ENCODE peak calls at places on chromosomes 4 and X, in seven cellular contexts. One of them, this sample, is unnamed.

GRCh38 chrX:22314211-22314610 is 41.5 kb downstream of the CBLL2 start:
- DNase-seq in progenitor cell of endocrine pancreas: no peak
- DNase-seq in HFF-Myc: no peak
- DNase-seq in stimulated activated CD8-positive, alpha-beta memory T cell treated with anti-CD3 and anti-CD28 coated beads, Interleukin-12 subunit alpha, Interleukin-12 subunit beta, amount 100 ng/mL, for 4 hours: no peak
- DNase-seq in Panc1: no peak
- DNase-seq in stromal cell of bone marrow: no peak
- DNase-seq in NCI-H2081: no peak
- DNase-seq in this sample: no peak

GRCh38 chr4:1035510-1035909 is 24.1 kb downstream of the FGFRL1 start:
- DNase-seq in progenitor cell of endocrine pancreas: no peak
- DNase-seq in HFF-Myc: no peak
- DNase-seq in stimulated activated CD8-positive, alpha-beta memory T cell treated with anti-CD3 and anti-CD28 coated beads, Interleukin-12 subunit alpha, Interleukin-12 subunit beta, amount 100 ng/mL, for 4 hours: no peak
- DNase-seq in Panc1: no peak
- DNase-seq in stromal cell of bone marrow: no peak
- DNase-seq in NCI-H2081: no peak
- DNase-seq in this sample: no peak

GRCh38 chrX:83829874-83830273 is 31.1 kb upstream of the CYLC1 start:
- DNase-seq in progenitor cell of endocrine pancreas: no peak
- DNase-seq in HFF-Myc: no peak
- DNase-seq in stimulated activated CD8-positive, alpha-beta memory T cell treated with anti-CD3 and anti-CD28 coated beads, Interleukin-12 subunit alpha, Interleukin-12 subunit beta, amount 100 ng/mL, for 4 hours: no peak
- DNase-seq in Panc1: no peak
- DNase-seq in stromal cell of bone marrow: no peak
- DNase-seq in NCI-H2081: no peak
- DNase-seq in this sample: no peak

GRCh38 chr4:100849319-100849718 is 331.5 kb upstream of the EMCN start:
- DNase-seq in progenitor cell of endocrine pancreas: no peak
- DNase-seq in HFF-Myc: no peak
- DNase-seq in stimulated activated CD8-positive, alpha-beta memory T cell treated with anti-CD3 and anti-CD28 coated beads, Interleukin-12 subunit alpha, Interleukin-12 subunit beta, amount 100 ng/mL, for 4 hours: no peak
- DNase-seq in Panc1: no peak
- DNase-seq in stromal cell of bone marrow: no peak
- DNase-seq in NCI-H2081: no peak
- DNase-seq in this sample: no peak

GRCh38 chr4:138090145-138090917 is 151.8 kb downstream of the SLC7A11 start:
- DNase-seq in progenitor cell of endocrine pancreas: peak; percentile 52
- DNase-seq in HFF-Myc: peak; percentile 85
- DNase-seq in stimulated activated CD8-positive, alpha-beta memory T cell treated with anti-CD3 and anti-CD28 coated beads, Interleukin-12 subunit alpha, Interleukin-12 subunit beta, amount 100 ng/mL, for 4 hours: no peak
- DNase-seq in Panc1: peak; percentile 54
- DNase-seq in stromal cell of bone marrow: peak; percentile 67
- DNase-seq in NCI-H2081: peak; percentile 61
- DNase-seq in this sample: peak; percentile 83

GRCh38 chr4:177177446-177178160 is 132.1 kb upstream of the NEIL3 start:
- DNase-seq in progenitor cell of endocrine pancreas: no peak
- DNase-seq in HFF-Myc: no peak
- DNase-seq in stimulated activated CD8-positive, alpha-beta memory T cell treated with anti-CD3 and anti-CD28 coated beads, Interleukin-12 subunit alpha, Interleukin-12 subunit beta, amount 100 ng/mL, for 4 hours: no peak
- DNase-seq in Panc1: no peak
- DNase-seq in stromal cell of bone marrow: peak; percentile 51
- DNase-seq in NCI-H2081: no peak
- DNase-seq in this sample: no peak

GRCh38 chrX:21838937-21839333 is 482 bp upstream of the MBTPS2 start:
- DNase-seq in progenitor cell of endocrine pancreas: no peak
- DNase-seq in HFF-Myc: no peak
- DNase-seq in stimulated activated CD8-positive, alpha-beta memory T cell treated with anti-CD3 and anti-CD28 coated beads, Interleukin-12 subunit alpha, Interleukin-12 subunit beta, amount 100 ng/mL, for 4 hours: no peak
- DNase-seq in Panc1: no peak
- DNase-seq in stromal cell of bone marrow: peak; percentile 3
- DNase-seq in NCI-H2081: no peak
- DNase-seq in this sample: no peak

GRCh38 chr4:184400375-184400870 is 73.9 kb downstream of the IRF2 start:
- DNase-seq in progenitor cell of endocrine pancreas: no peak
- DNase-seq in HFF-Myc: peak; percentile 48
- DNase-seq in stimulated activated CD8-positive, alpha-beta memory T cell treated with anti-CD3 and anti-CD28 coated beads, Interleukin-12 subunit alpha, Interleukin-12 subunit beta, amount 100 ng/mL, for 4 hours: no peak
- DNase-seq in Panc1: peak; percentile 60
- DNase-seq in stromal cell of bone marrow: peak; percentile 97
- DNase-seq in NCI-H2081: no peak
- DNase-seq in this sample: no peak

GRCh38 chr4:41454393-41454792 is 83.6 kb upstream of the LIMCH1 start:
- DNase-seq in progenitor cell of endocrine pancreas: no peak
- DNase-seq in HFF-Myc: no peak
- DNase-seq in stimulated activated CD8-positive, alpha-beta memory T cell treated with anti-CD3 and anti-CD28 coated beads, Interleukin-12 subunit alpha, Interleukin-12 subunit beta, amount 100 ng/mL, for 4 hours: no peak
- DNase-seq in Panc1: no peak
- DNase-seq in stromal cell of bone marrow: no peak
- DNase-seq in NCI-H2081: no peak
- DNase-seq in this sample: no peak

GRCh38 chr4:64799751-64800150 is 390.5 kb upstream of the TECRL start:
- DNase-seq in progenitor cell of endocrine pancreas: no peak
- DNase-seq in HFF-Myc: no peak
- DNase-seq in stimulated activated CD8-positive, alpha-beta memory T cell treated with anti-CD3 and anti-CD28 coated beads, Interleukin-12 subunit alpha, Interleukin-12 subunit beta, amount 100 ng/mL, for 4 hours: no peak
- DNase-seq in Panc1: no peak
- DNase-seq in stromal cell of bone marrow: no peak
- DNase-seq in NCI-H2081: no peak
- DNase-seq in this sample: no peak

GRCh38 chr4:183350317-183351071 is 28.3 kb upstream of the CLDN24 start:
- DNase-seq in progenitor cell of endocrine pancreas: no peak
- DNase-seq in HFF-Myc: peak; percentile 49
- DNase-seq in stimulated activated CD8-positive, alpha-beta memory T cell treated with anti-CD3 and anti-CD28 coated beads, Interleukin-12 subunit alpha, Interleukin-12 subunit beta, amount 100 ng/mL, for 4 hours: no peak
- DNase-seq in Panc1: no peak
- DNase-seq in stromal cell of bone marrow: no peak
- DNase-seq in NCI-H2081: no peak
- DNase-seq in this sample: no peak

GRCh38 chr4:179893967-179894590 is 2349.1 kb upstream of the TENM3 start:
- DNase-seq in progenitor cell of endocrine pancreas: no peak
- DNase-seq in HFF-Myc: no peak
- DNase-seq in stimulated activated CD8-positive, alpha-beta memory T cell treated with anti-CD3 and anti-CD28 coated beads, Interleukin-12 subunit alpha, Interleukin-12 subunit beta, amount 100 ng/mL, for 4 hours: no peak
- DNase-seq in Panc1: no peak
- DNase-seq in stromal cell of bone marrow: no peak
- DNase-seq in NCI-H2081: no peak
- DNase-seq in this sample: no peak

GRCh38 chr4:152778656-152779512 is 646 bp downstream of the TIGD4 start:
- DNase-seq in progenitor cell of endocrine pancreas: no peak
- DNase-seq in HFF-Myc: no peak
- DNase-seq in stimulated activated CD8-positive, alpha-beta memory T cell treated with anti-CD3 and anti-CD28 coated beads, Interleukin-12 subunit alpha, Interleukin-12 subunit beta, amount 100 ng/mL, for 4 hours: peak; percentile 2
- DNase-seq in Panc1: no peak
- DNase-seq in stromal cell of bone marrow: no peak
- DNase-seq in NCI-H2081: no peak
- DNase-seq in this sample: no peak

GRCh38 chrX:41019041-41019392 is 66.2 kb upstream of the USP9X start:
- DNase-seq in progenitor cell of endocrine pancreas: no peak
- DNase-seq in HFF-Myc: no peak
- DNase-seq in stimulated activated CD8-positive, alpha-beta memory T cell treated with anti-CD3 and anti-CD28 coated beads, Interleukin-12 subunit alpha, Interleukin-12 subunit beta, amount 100 ng/mL, for 4 hours: no peak
- DNase-seq in Panc1: no peak
- DNase-seq in stromal cell of bone marrow: no peak
- DNase-seq in NCI-H2081: no peak
- DNase-seq in this sample: no peak

GRCh38 chr4:26624042-26624441 is 40.2 kb downstream of the TBC1D19 start:
- DNase-seq in progenitor cell of endocrine pancreas: no peak
- DNase-seq in HFF-Myc: no peak
- DNase-seq in stimulated activated CD8-positive, alpha-beta memory T cell treated with anti-CD3 and anti-CD28 coated beads, Interleukin-12 subunit alpha, Interleukin-12 subunit beta, amount 100 ng/mL, for 4 hours: no peak
- DNase-seq in Panc1: no peak
- DNase-seq in stromal cell of bone marrow: no peak
- DNase-seq in NCI-H2081: no peak
- DNase-seq in this sample: no peak

GRCh38 chr4:76740866-76741662 is 156.9 kb downstream of the SOWAHB start:
- DNase-seq in progenitor cell of endocrine pancreas: no peak
- DNase-seq in HFF-Myc: no peak
- DNase-seq in stimulated activated CD8-positive, alpha-beta memory T cell treated with anti-CD3 and anti-CD28 coated beads, Interleukin-12 subunit alpha, Interleukin-12 subunit beta, amount 100 ng/mL, for 4 hours: no peak
- DNase-seq in Panc1: no peak
- DNase-seq in stromal cell of bone marrow: no peak
- DNase-seq in NCI-H2081: no peak
- DNase-seq in this sample: no peak

GRCh38 chr4:36823199-36823967 is 421.2 kb upstream of the NWD2 start:
- DNase-seq in progenitor cell of endocrine pancreas: no peak
- DNase-seq in HFF-Myc: no peak
- DNase-seq in stimulated activated CD8-positive, alpha-beta memory T cell treated with anti-CD3 and anti-CD28 coated beads, Interleukin-12 subunit alpha, Interleukin-12 subunit beta, amount 100 ng/mL, for 4 hours: no peak
- DNase-seq in Panc1: no peak
- DNase-seq in stromal cell of bone marrow: no peak
- DNase-seq in NCI-H2081: peak; percentile 24
- DNase-seq in this sample: no peak

GRCh38 chr4:91838181-91838861 is 465.4 kb upstream of the GRID2 start:
- DNase-seq in progenitor cell of endocrine pancreas: no peak
- DNase-seq in HFF-Myc: no peak
- DNase-seq in stimulated activated CD8-positive, alpha-beta memory T cell treated with anti-CD3 and anti-CD28 coated beads, Interleukin-12 subunit alpha, Interleukin-12 subunit beta, amount 100 ng/mL, for 4 hours: no peak
- DNase-seq in Panc1: no peak
- DNase-seq in stromal cell of bone marrow: no peak
- DNase-seq in NCI-H2081: no peak
- DNase-seq in this sample: no peak

GRCh38 chrX:10110984-10111363 is 45.8 kb upstream of the CLCN4 start:
- DNase-seq in progenitor cell of endocrine pancreas: no peak
- DNase-seq in HFF-Myc: no peak
- DNase-seq in stimulated activated CD8-positive, alpha-beta memory T cell treated with anti-CD3 and anti-CD28 coated beads, Interleukin-12 subunit alpha, Interleukin-12 subunit beta, amount 100 ng/mL, for 4 hours: peak; percentile 32
- DNase-seq in Panc1: no peak
- DNase-seq in stromal cell of bone marrow: no peak
- DNase-seq in NCI-H2081: no peak
- DNase-seq in this sample: no peak

GRCh38 chrX:68440940-68441339 is 7.6 kb upstream of the OPHN1 start:
- DNase-seq in progenitor cell of endocrine pancreas: no peak
- DNase-seq in HFF-Myc: peak; percentile 47
- DNase-seq in stimulated activated CD8-positive, alpha-beta memory T cell treated with anti-CD3 and anti-CD28 coated beads, Interleukin-12 subunit alpha, Interleukin-12 subunit beta, amount 100 ng/mL, for 4 hours: no peak
- DNase-seq in Panc1: no peak
- DNase-seq in stromal cell of bone marrow: peak; percentile 52
- DNase-seq in NCI-H2081: no peak
- DNase-seq in this sample: no peak

GRCh38 chrX:153725832-153726285 is 1.2 kb downstream of the ABCD1 start:
- DNase-seq in progenitor cell of endocrine pancreas: no peak
- DNase-seq in HFF-Myc: no peak
- DNase-seq in stimulated activated CD8-positive, alpha-beta memory T cell treated with anti-CD3 and anti-CD28 coated beads, Interleukin-12 subunit alpha, Interleukin-12 subunit beta, amount 100 ng/mL, for 4 hours: no peak
- DNase-seq in Panc1: no peak
- DNase-seq in stromal cell of bone marrow: no peak
- DNase-seq in NCI-H2081: no peak
- DNase-seq in this sample: no peak

GRCh38 chr4:73244941-73245601 is 13.5 kb downstream of the ANKRD17 start:
- DNase-seq in progenitor cell of endocrine pancreas: no peak
- DNase-seq in HFF-Myc: no peak
- DNase-seq in stimulated activated CD8-positive, alpha-beta memory T cell treated with anti-CD3 and anti-CD28 coated beads, Interleukin-12 subunit alpha, Interleukin-12 subunit beta, amount 100 ng/mL, for 4 hours: no peak
- DNase-seq in Panc1: no peak
- DNase-seq in stromal cell of bone marrow: no peak
- DNase-seq in NCI-H2081: no peak
- DNase-seq in this sample: no peak

GRCh38 chr4:99180367-99181169 is 36.5 kb upstream of the ADH4 start:
- DNase-seq in progenitor cell of endocrine pancreas: no peak
- DNase-seq in HFF-Myc: peak; percentile 45
- DNase-seq in stimulated activated CD8-positive, alpha-beta memory T cell treated with anti-CD3 and anti-CD28 coated beads, Interleukin-12 subunit alpha, Interleukin-12 subunit beta, amount 100 ng/mL, for 4 hours: no peak
- DNase-seq in Panc1: no peak
- DNase-seq in stromal cell of bone marrow: peak; percentile 79
- DNase-seq in NCI-H2081: no peak
- DNase-seq in this sample: no peak

GRCh38 chr4:38368612-38369011 is 295.4 kb upstream of the KLF3 start:
- DNase-seq in progenitor cell of endocrine pancreas: no peak
- DNase-seq in HFF-Myc: no peak
- DNase-seq in stimulated activated CD8-positive, alpha-beta memory T cell treated with anti-CD3 and anti-CD28 coated beads, Interleukin-12 subunit alpha, Interleukin-12 subunit beta, amount 100 ng/mL, for 4 hours: no peak
- DNase-seq in Panc1: no peak
- DNase-seq in stromal cell of bone marrow: no peak
- DNase-seq in NCI-H2081: no peak
- DNase-seq in this sample: no peak

GRCh38 chrX:40006025-40007017 is 91.4 kb downstream of the BCOR start:
- DNase-seq in progenitor cell of endocrine pancreas: no peak
- DNase-seq in HFF-Myc: no peak
- DNase-seq in stimulated activated CD8-positive, alpha-beta memory T cell treated with anti-CD3 and anti-CD28 coated beads, Interleukin-12 subunit alpha, Interleukin-12 subunit beta, amount 100 ng/mL, for 4 hours: peak; percentile 33
- DNase-seq in Panc1: no peak
- DNase-seq in stromal cell of bone marrow: no peak
- DNase-seq in NCI-H2081: no peak
- DNase-seq in this sample: no peak

This sample was measured in glomerular endothelial cell.